ENCODE peak calls at places on chromosome 7, in nine cellular contexts. Q, Y, A, L, Z, X, J, O and C are unnamed samples.

GRCh38 chr7:12358694-12359093 is 45.0 kb downstream of the VWDE start:
- DNase-seq in Z (no peak), J (no peak), Y (peak; percentile 15), O (no peak), Q (no peak), L (no peak), A (no peak), X (no peak), C (no peak)

GRCh38 chr7:98828368-98828767 is 41.4 kb downstream of the TMEM130 start:
- DNase-seq in Y (no peak), J (no peak), X (no peak), A (no peak), Z (no peak), L (no peak), Q (no peak), O (no peak), C (no peak)

GRCh38 chr7:127654404-127655392 is 2.7 kb downstream of the SND1 start:
- DNase-seq in Z (no peak), Q (no peak), L (peak; percentile 46), A (no peak), Y (peak; percentile 43), J (peak; percentile 31), O (peak; percentile 24), X (no peak), C (no peak)

GRCh38 chr7:106178593-106179134 is 66.6 kb upstream of the SYPL1 start:
- DNase-seq in O (peak; percentile 42), Q (no peak), J (peak; percentile 81), Y (peak; percentile 67), X (no peak), Z (no peak), L (peak; percentile 43), A (no peak), C (no peak)

GRCh38 chr7:27155816-27156507 is 513 bp downstream of the HOXA7 start:
- DNase-seq in L (no peak), O (no peak), J (no peak), Z (no peak), A (peak; percentile 66), Q (peak; percentile 87), Y (peak; percentile 29), X (peak; percentile 6), C (no peak)

GRCh38 chr7:1883834-1884582 is 213.9 kb downstream of the ELFN1 start:
- DNase-seq in Q (peak; percentile 67), O (no peak), L (no peak), Y (no peak), X (peak; percentile 10), Z (no peak), A (no peak), J (peak; percentile 9), C (no peak)

GRCh38 chr7:111919690-111920179 is 286.5 kb downstream of the DOCK4 start:
- DNase-seq in A (no peak), O (no peak), L (no peak), J (peak; percentile 43), X (no peak), Z (no peak), Y (peak; percentile 72), Q (no peak), C (no peak)

GRCh38 chr7:151256410-151257045 is 8.0 kb upstream of the SMARCD3 start:
- DNase-seq in O (no peak), L (no peak), A (no peak), Y (no peak), J (no peak), Z (no peak), X (no peak), Q (no peak), C (no peak)

GRCh38 chr7:18400281-18400680 is 95.3 kb upstream of the HDAC9 start:
- DNase-seq in Y (no peak), X (no peak), L (no peak), O (no peak), Z (no peak), J (no peak), Q (no peak), A (no peak), C (no peak)

GRCh38 chr7:130179631-130180030 is 25.6 kb downstream of the TMEM209 start:
- DNase-seq in Q (no peak), J (no peak), L (no peak), Z (no peak), A (no peak), X (no peak), O (no peak), Y (no peak), C (no peak)

GRCh38 chr7:77386165-77386824 is 29.9 kb downstream of the GSAP start:
- DNase-seq in Q (no peak), X (no peak), O (no peak), J (peak; percentile 28), L (no peak), A (no peak), Z (no peak), Y (peak; percentile 43), C (no peak)